ENCODE peak calls at places on chromosomes 6 and 20, in seven cellular contexts. D is IMR-90, A is mesendoderm, F is neuronal stem cell, L is H9, Q is H1, B is trophoblast cell. M is an unnamed sample.

GRCh38 chr6:146895101-146895771 is 296.5 kb downstream of the ADGB start:
- DNase-seq in D (no peak), A (peak; percentile 32), F (no peak), L (no peak), Q (no peak), B (peak; percentile 24), M (no peak)

GRCh38 chr6:36599791-36600209 is 5.6 kb downstream of the SRSF3 start:
- DNase-seq in D (peak; percentile 40), A (peak; percentile 88), F (no peak), L (peak; percentile 79), Q (peak; percentile 67), B (peak; percentile 59), M (peak; percentile 58)

GRCh38 chr20:41139227-41140093 is 2.1 kb downstream of the PLCG1 start:
- DNase-seq in D (no peak), A (no peak), F (no peak), L (no peak), Q (no peak), B (no peak), M (no peak)

GRCh38 chr20:9172908-9173307 is 104.0 kb downstream of the PLCB4 start:
- DNase-seq in D (no peak), A (peak; percentile 54), F (no peak), L (no peak), Q (no peak), B (no peak), M (peak; percentile 21)

GRCh38 chr20:32930181-32930580 is 71.5 kb downstream of the EFCAB8 start:
- DNase-seq in D (no peak), A (no peak), F (no peak), L (no peak), Q (no peak), B (no peak), M (no peak)

GRCh38 chr6:43628392-43629103 is 516 bp downstream of the GTPBP2 start:
- DNase-seq in D (peak; percentile 34), A (peak; percentile 78), F (peak; percentile 44), L (peak; percentile 75), Q (peak; percentile 74), B (peak; percentile 28), M (peak; percentile 69)

GRCh38 chr20:3812975-3813599 is 7.3 kb upstream of the AP5S1 start:
- DNase-seq in D (no peak), A (no peak), F (no peak), L (no peak), Q (no peak), B (peak; percentile 27), M (no peak)

GRCh38 chr20:14445310-14445709 is 107.9 kb upstream of the FLRT3 start:
- DNase-seq in D (peak; percentile 88), A (no peak), F (no peak), L (no peak), Q (no peak), B (no peak), M (peak; percentile 75)

GRCh38 chr6:139568956-139569538 is 194.6 kb upstream of the CITED2 start:
- DNase-seq in D (peak; percentile 88), A (peak; percentile 42), F (no peak), L (no peak), Q (no peak), B (peak; percentile 85), M (peak; percentile 84)

GRCh38 chr6:14726816-14727493 is 518.9 kb upstream of the JARID2 start:
- DNase-seq in D (peak; percentile 23), A (no peak), F (no peak), L (no peak), Q (no peak), B (no peak), M (no peak)

GRCh38 chr20:53883098-53883762 is 187.2 kb downstream of the BCAS1 start:
- DNase-seq in D (peak; percentile 86), A (no peak), F (no peak), L (no peak), Q (no peak), B (no peak), M (peak; percentile 64)

GRCh38 chr20:7818477-7818876 is 121.8 kb downstream of the HAO1 start:
- DNase-seq in D (no peak), A (no peak), F (no peak), L (no peak), Q (no peak), B (no peak), M (no peak)

GRCh38 chr6:44180886-44181285 is 22.3 kb downstream of the CAPN11 start:
- DNase-seq in D (no peak), A (no peak), F (no peak), L (no peak), Q (no peak), B (no peak), M (no peak)

GRCh38 chr6:169223006-169223405 is 30.6 kb downstream of the THBS2 start:
- DNase-seq in D (no peak), A (no peak), F (no peak), L (no peak), Q (no peak), B (no peak), M (no peak)

GRCh38 chr6:46903175-46903574 is 18.6 kb downstream of the ADGRF5 start:
- DNase-seq in D (no peak), A (peak; percentile 44), F (no peak), L (no peak), Q (no peak), B (peak; percentile 22), M (peak; percentile 33)

GRCh38 chr6:142728910-142729481 is 216.0 kb downstream of the HIVEP2 start:
- DNase-seq in D (peak; percentile 58), A (peak; percentile 60), F (no peak), L (no peak), Q (no peak), B (peak; percentile 51), M (peak; percentile 28)

GRCh38 chr6:36979343-36979742 is 6.7 kb downstream of the MTCH1 start:
- DNase-seq in D (peak; percentile 41), A (no peak), F (no peak), L (no peak), Q (no peak), B (no peak), M (no peak)

GRCh38 chr6:37514377-37514776 is 14.7 kb upstream of the CCDC167 start:
- DNase-seq in D (peak; percentile 77), A (peak; percentile 22), F (no peak), L (no peak), Q (no peak), B (no peak), M (peak; percentile 54)

GRCh38 chr6:4346659-4347333 is 211.4 kb upstream of the ECI2 start:
- DNase-seq in D (peak; percentile 39), A (peak; percentile 37), F (no peak), L (peak; percentile 25), Q (no peak), B (no peak), M (peak; percentile 43)

GRCh38 chr6:15871211-15871770 is 208.5 kb upstream of the DTNBP1 start:
- DNase-seq in D (no peak), A (no peak), F (no peak), L (no peak), Q (no peak), B (no peak), M (no peak)

GRCh38 chr6:3761989-3762270 is 10.4 kb upstream of the PXDC1 start:
- DNase-seq in D (no peak), A (no peak), F (no peak), L (no peak), Q (no peak), B (no peak), M (no peak)

GRCh38 chr6:89999995-90000825 is 105.9 kb downstream of the GJA10 start:
- DNase-seq in D (no peak), A (no peak), F (no peak), L (no peak), Q (no peak), B (no peak), M (no peak)

DNA sequence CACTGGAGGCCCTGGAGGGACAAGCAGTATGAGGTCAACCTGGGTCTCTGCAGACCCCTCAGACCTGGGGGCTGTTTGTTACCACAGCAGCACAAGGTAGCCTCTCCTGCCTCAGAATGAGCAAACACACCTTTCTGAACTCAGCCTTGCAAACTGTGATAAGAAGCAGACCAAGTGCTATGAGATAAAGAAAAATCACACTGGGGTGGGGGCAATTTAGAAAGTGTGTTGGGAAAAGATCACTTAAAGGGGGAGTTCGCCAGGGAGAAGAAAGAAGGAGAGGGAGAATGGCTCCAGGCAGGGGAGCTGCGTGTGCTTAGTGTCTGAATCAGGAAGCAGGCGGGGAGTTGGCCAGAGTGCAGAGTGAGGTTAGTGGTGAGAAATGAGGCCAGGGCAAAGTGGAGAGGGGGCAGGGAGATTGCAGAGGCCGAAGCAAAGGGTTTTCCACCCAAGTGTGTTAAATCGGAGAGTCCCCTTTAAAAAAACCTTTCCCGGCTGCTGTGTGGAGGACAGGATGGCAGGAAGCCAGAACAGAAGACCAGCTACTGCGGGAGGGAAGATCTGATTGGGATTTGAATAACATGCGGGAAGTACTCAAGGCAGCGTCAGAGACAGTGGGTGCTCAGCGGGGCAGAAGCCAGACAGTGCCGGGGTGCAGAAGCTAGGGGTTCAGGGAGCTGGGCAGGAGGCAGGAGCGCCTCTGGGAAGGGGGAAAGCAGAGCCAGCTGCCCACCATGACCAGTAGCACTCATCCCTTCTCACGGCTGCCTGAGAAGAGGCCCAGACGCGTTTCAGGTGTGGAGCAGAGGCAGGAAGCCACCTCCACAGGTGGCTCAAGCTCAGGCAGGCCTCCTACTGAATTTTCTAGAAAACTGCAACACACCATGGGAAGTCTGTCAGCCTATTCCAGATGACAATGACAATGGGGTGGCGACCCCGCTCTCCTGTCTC is 9.0 kb downstream of the ADA start:
- DNase-seq in D (peak; percentile 82), A (peak; percentile 93), F (no peak), L (peak; percentile 79), Q (peak; percentile 63), B (peak; percentile 56), M (peak; percentile 97)
- H3K4me2 ChIP-seq in D (peak overlapping the region; percentile 28), A (peak overlapping the region; percentile 35), F (no peak overlapping the region), L (peak overlapping the region; percentile 15), Q (peak overlapping the region; percentile 13), B (peak overlapping the region; percentile 55), M (peak overlapping the region; percentile 57)

DNA sequence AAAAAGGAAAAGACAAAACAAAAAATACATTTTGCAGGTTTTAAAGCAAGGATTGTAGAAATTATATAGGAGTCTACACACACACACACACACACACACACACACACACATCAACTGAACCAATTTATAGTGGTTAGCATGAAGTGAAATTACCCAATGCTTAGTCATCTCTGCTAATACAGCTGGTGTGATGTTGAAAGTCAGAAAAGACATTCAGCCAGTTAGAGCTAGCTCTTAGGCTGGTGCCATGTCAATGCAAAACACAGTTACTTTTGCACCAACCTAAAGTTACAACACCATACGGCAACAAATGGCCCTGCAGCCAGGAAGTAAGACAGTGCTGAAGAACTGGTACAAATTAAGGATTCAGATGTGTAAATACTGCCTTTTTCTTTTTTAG is 15.2 kb downstream of the FAM210B start:
- DNase-seq in D (peak; percentile 98), A (no peak), F (no peak), L (no peak), Q (no peak), B (peak; percentile 25), M (peak; percentile 96)
- H4K8ac ChIP-seq in D (no peak overlapping the region), A (no peak overlapping the region), F (no peak overlapping the region), L (no peak overlapping the region), Q (no peak overlapping the region), B (no peak overlapping the region), M (no peak overlapping the region)

GRCh38 chr6:121920616-121921015 is 478.8 kb upstream of the HSF2 start:
- DNase-seq in D (no peak), A (no peak), F (no peak), L (no peak), Q (no peak), B (no peak), M (no peak)
- H3K4me2 ChIP-seq in D (no peak overlapping the region), A (no peak overlapping the region), F (no peak overlapping the region), L (no peak overlapping the region), Q (no peak overlapping the region), B (no peak overlapping the region), M (no peak overlapping the region)

DNA sequence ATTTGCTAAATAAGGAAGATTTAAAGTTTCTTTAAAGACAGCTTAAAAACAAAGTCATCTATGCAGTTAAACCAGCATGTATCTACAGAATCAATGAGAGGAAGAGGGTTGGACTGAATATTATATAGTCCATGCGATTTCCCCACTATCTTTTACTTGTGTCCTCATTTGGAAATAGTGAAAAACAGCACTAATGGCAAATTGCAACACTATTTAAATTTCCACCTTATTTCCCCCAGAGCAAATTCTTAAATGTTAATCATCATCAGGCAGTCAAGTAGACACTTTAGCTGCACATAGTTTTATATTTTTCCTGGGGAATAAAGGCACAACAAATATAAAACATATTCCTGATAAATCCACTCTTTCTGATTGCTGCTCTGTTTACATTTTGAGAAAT is 114.6 kb downstream of the LCA5 start:
- DNase-seq in D (no peak), A (no peak), F (no peak), L (no peak), Q (no peak), B (peak; percentile 55), M (no peak)
- H4K8ac ChIP-seq in D (no peak overlapping the region), A (no peak overlapping the region), F (no peak overlapping the region), L (no peak overlapping the region), Q (no peak overlapping the region), B (no peak overlapping the region), M (no peak overlapping the region)

M was measured in mesenchymal stem cell.